ENCODE peak calls at places on chromosomes 3 and 15, in eight cellular contexts. Q, X, S, U, M, K, C and O are unnamed samples.

GRCh38 chr15:96330064-96330449 is 443 bp upstream of the NR2F2 start:
- DNase-seq in S (no peak), Q (no peak), C (no peak), U (no peak), K (peak; percentile 68), M (no peak), X (no peak), O (no peak)

GRCh38 chr3:146093928-146094327 is 67.1 kb downstream of the PLOD2 start:
- DNase-seq in U (no peak), X (no peak), M (no peak), C (no peak), S (no peak), K (no peak), Q (no peak), O (no peak)

GRCh38 chr3:133380481-133381225 is 19.2 kb upstream of the BFSP2 start:
- DNase-seq in M (no peak), C (no peak), U (no peak), K (no peak), X (no peak), S (no peak), Q (no peak), O (no peak)

GRCh38 chr3:186901135-186901734 is 29.1 kb upstream of the ST6GAL1 start:
- DNase-seq in Q (no peak), K (no peak), X (no peak), C (no peak), U (no peak), M (no peak), S (no peak), O (no peak)

GRCh38 chr15:28098360-28098765 is 752 bp downstream of the OCA2 start:
- DNase-seq in M (no peak), U (no peak), K (peak; percentile 21), C (no peak), Q (no peak), S (no peak), X (no peak), O (no peak)

GRCh38 chr3:106929081-106929480 is 448.2 kb upstream of the CCDC54 start:
- DNase-seq in X (no peak), Q (no peak), S (no peak), M (no peak), C (no peak), U (no peak), K (no peak), O (no peak)

GRCh38 chr3:186211101-186211500 is 102.2 kb upstream of the ETV5 start:
- DNase-seq in X (no peak), S (no peak), Q (no peak), M (no peak), K (no peak), C (no peak), U (no peak), O (no peak)

GRCh38 chr3:156642750-156643728 is 31.4 kb upstream of the TIPARP start:
- DNase-seq in X (no peak), M (peak; percentile 34), K (no peak), S (no peak), Q (no peak), C (no peak), U (no peak), O (no peak)

GRCh38 chr15:56383011-56383410 is 17.8 kb downstream of the TEX9 start:
- DNase-seq in K (no peak), X (no peak), U (no peak), C (no peak), S (no peak), M (no peak), Q (no peak), O (no peak)

GRCh38 chr3:118089563-118089962 is 945.1 kb downstream of the IGSF11 start:
- DNase-seq in K (no peak), S (no peak), U (no peak), M (no peak), C (no peak), X (no peak), Q (no peak), O (no peak)

GRCh38 chr3:190883973-190884832 is 21.7 kb upstream of the GMNC start:
- DNase-seq in K (no peak), U (peak; percentile 20), X (no peak), S (no peak), C (peak; percentile 2), M (peak; percentile 6), Q (no peak), O (peak; percentile 50)

GRCh38 chr3:98449606-98450193 is 13.3 kb upstream of the OR5K1 start:
- DNase-seq in X (no peak), S (no peak), K (no peak), Q (no peak), M (no peak), U (no peak), C (no peak), O (no peak)

GRCh38 chr3:115341208-115341607 is 194.1 kb upstream of the ZBTB20 start:
- DNase-seq in X (no peak), C (no peak), U (peak; percentile 55), S (no peak), M (no peak), Q (no peak), K (no peak), O (no peak)

GRCh38 chr3:28973621-28974020 is 307.2 kb upstream of the RBMS3 start:
- DNase-seq in C (no peak), Q (no peak), M (no peak), U (peak; percentile 53), X (no peak), K (no peak), S (no peak), O (no peak)

GRCh38 chr3:42739401-42740158 is 33.5 kb downstream of the CCDC13 start:
- DNase-seq in C (peak; percentile 70), M (peak; percentile 87), K (no peak), Q (peak; percentile 8), S (no peak), U (no peak), X (no peak), O (peak; percentile 92)

GRCh38 chr15:68377766-68378165 is 54.2 kb downstream of the ITGA11 start:
- DNase-seq in Q (no peak), K (no peak), X (no peak), U (no peak), M (no peak), C (no peak), S (peak; percentile 58), O (no peak)

GRCh38 chr3:12758025-12758830 is 831 bp downstream of the TMEM40 start:
- DNase-seq in X (no peak), Q (peak; percentile 2), S (no peak), C (no peak), K (peak; percentile 19), U (no peak), M (no peak), O (no peak)

GRCh38 chr15:84833447-84833846 is 16.3 kb downstream of the ALPK3 start:
- DNase-seq in S (no peak), X (no peak), Q (no peak), M (no peak), K (no peak), U (no peak), C (no peak), O (no peak)

GRCh38 chr15:67869700-67870099 is 29.9 kb upstream of the RNU6-1 start:
- DNase-seq in U (no peak), K (no peak), M (no peak), S (no peak), C (no peak), X (no peak), Q (no peak), O (no peak)

GRCh38 chr3:72338942-72339749 is 509.1 kb downstream of the SHQ1 start:
- DNase-seq in S (no peak), Q (no peak), X (peak; percentile 18), C (peak; percentile 25), U (peak; percentile 95), M (peak; percentile 44), K (no peak), O (peak; percentile 42)

GRCh38 chr15:86355798-86356197 is 276.1 kb downstream of the AGBL1 start:
- DNase-seq in Q (no peak), S (no peak), C (no peak), X (no peak), M (no peak), U (no peak), K (no peak), O (no peak)

GRCh38 chr3:137946341-137946973 is 63.5 kb upstream of the CLDN18 start:
- DNase-seq in M (no peak), C (no peak), X (peak; percentile 6), U (peak; percentile 23), S (no peak), Q (peak; percentile 33), K (peak; percentile 43), O (no peak)

GRCh38 chr3:143973352-143974021 is 1.9 kb downstream of the DIPK2A start:
- DNase-seq in S (no peak), U (no peak), C (no peak), K (no peak), Q (peak; percentile 37), X (no peak), M (no peak), O (no peak)

GRCh38 chr3:37474936-37475335 is 300.6 kb upstream of the LRRFIP2 start:
- DNase-seq in C (no peak), Q (no peak), M (no peak), S (no peak), U (no peak), X (no peak), K (no peak), O (no peak)